ENCODE peak calls at places on chromosomes 3 and 15, in eight cellular contexts. C is neural crest cell, P is choroid plexus epithelial cell, D is GM13976, X is heart right ventricle, Z is AG04450, U is cardiac muscle cell, M is heart left ventricle. V is an unnamed sample.
A peak's percentile ranks its signal among the peaks of the same experiment; 100 is the strongest.

GRCh38 chr3:190671658-190672057 is 157.8 kb downstream of the IL1RAP start:
- DNase-seq in C (no peak), P (peak; percentile 45), D (no peak), X (no peak), Z (no peak), U (no peak), M (no peak), V (peak; percentile 22)

GRCh38 chr3:18806633-18807032 is 341.7 kb upstream of the KCNH8 start:
- DNase-seq in C (no peak), P (no peak), D (no peak), X (no peak), Z (no peak), U (no peak), M (no peak), V (no peak)

GRCh38 chr3:149016669-149017541 is 25.6 kb downstream of the GYG1 start:
- DNase-seq in C (no peak), P (peak; percentile 96), D (no peak), X (no peak), Z (peak; percentile 78), U (no peak), M (no peak), V (peak; percentile 97)

GRCh38 chr15:82854554-82854953 is 45.1 kb downstream of the WHAMM start:
- DNase-seq in C (no peak), P (no peak), D (no peak), X (no peak), Z (no peak), U (no peak), M (no peak), V (no peak)

GRCh38 chr3:156847746-156848339 is 21.7 kb downstream of the LEKR1 start:
- DNase-seq in C (no peak), P (no peak), D (no peak), X (no peak), Z (no peak), U (no peak), M (no peak), V (no peak)

GRCh38 chr3:197775317-197775716 is 15.7 kb upstream of the LRCH3 start:
- DNase-seq in C (no peak), P (no peak), D (no peak), X (no peak), Z (no peak), U (no peak), M (no peak), V (no peak)

GRCh38 chr3:32960404-32961160 is 9.1 kb downstream of the CCR4 start:
- DNase-seq in C (no peak), P (no peak), D (no peak), X (no peak), Z (no peak), U (no peak), M (no peak), V (no peak)

GRCh38 chr3:108060331-108060730 is 30.5 kb downstream of the CD47 start:
- DNase-seq in C (no peak), P (peak; percentile 33), D (no peak), X (no peak), Z (peak; percentile 62), U (no peak), M (no peak), V (no peak)

GRCh38 chr15:26867199-26868007 is 541 bp downstream of the GABRA5 start:
- DNase-seq in C (no peak), P (no peak), D (no peak), X (no peak), Z (no peak), U (peak; percentile 14), M (no peak), V (no peak)

GRCh38 chr3:102827386-102827785 is 392.6 kb downstream of the ZPLD1 start:
- DNase-seq in C (no peak), P (no peak), D (no peak), X (no peak), Z (no peak), U (no peak), M (no peak), V (no peak)

GRCh38 chr15:90787881-90788280 is 70.7 kb downstream of the BLM start:
- DNase-seq in C (no peak), P (no peak), D (no peak), X (no peak), Z (no peak), U (no peak), M (no peak), V (peak; percentile 45)

GRCh38 chr3:95775486-95776094 is 1038.8 kb upstream of the EPHA6 start:
- DNase-seq in C (no peak), P (no peak), D (no peak), X (no peak), Z (no peak), U (no peak), M (no peak), V (no peak)

GRCh38 chr3:153903430-153903829 is 217.8 kb upstream of the ARHGEF26 start:
- DNase-seq in C (no peak), P (no peak), D (no peak), X (no peak), Z (no peak), U (no peak), M (no peak), V (no peak)

GRCh38 chr3:57582470-57583168 is 14.5 kb downstream of the ARF4 start:
- DNase-seq in C (no peak), P (peak; percentile 30), D (no peak), X (no peak), Z (no peak), U (no peak), M (no peak), V (no peak)

GRCh38 chr3:156181509-156181908 is 61.1 kb downstream of the KCNAB1 start:
- DNase-seq in C (no peak), P (peak; percentile 30), D (no peak), X (no peak), Z (no peak), U (no peak), M (no peak), V (peak; percentile 28)

GRCh38 chr3:63951492-63951891 is 39.3 kb upstream of the SCAANT1 start:
- DNase-seq in C (no peak), P (no peak), D (no peak), X (no peak), Z (no peak), U (no peak), M (no peak), V (no peak)

GRCh38 chr3:149967067-149967685 is 3.5 kb downstream of the PFN2 start:
- DNase-seq in C (no peak), P (peak; percentile 70), D (no peak), X (no peak), Z (no peak), U (peak; percentile 37), M (no peak), V (peak; percentile 76)

GRCh38 chr3:156259896-156260788 is 139.8 kb downstream of the KCNAB1 start:
- DNase-seq in C (no peak), P (peak; percentile 55), D (no peak), X (no peak), Z (no peak), U (no peak), M (no peak), V (no peak)

GRCh38 chr15:52656412-52656811 is 22.8 kb downstream of the ATOSA start:
- DNase-seq in C (no peak), P (peak; percentile 33), D (no peak), X (no peak), Z (no peak), U (no peak), M (no peak), V (peak; percentile 31)

GRCh38 chr3:7382293-7383033 is 521.5 kb downstream of the GRM7 start:
- DNase-seq in C (no peak), P (peak; percentile 62), D (no peak), X (no peak), Z (no peak), U (no peak), M (no peak), V (peak; percentile 43)

GRCh38 chr15:51403072-51403878 is 61.8 kb downstream of the GLDN start:
- DNase-seq in C (no peak), P (peak; percentile 82), D (no peak), X (no peak), Z (peak; percentile 8), U (peak; percentile 54), M (no peak), V (peak; percentile 69)

DNA sequence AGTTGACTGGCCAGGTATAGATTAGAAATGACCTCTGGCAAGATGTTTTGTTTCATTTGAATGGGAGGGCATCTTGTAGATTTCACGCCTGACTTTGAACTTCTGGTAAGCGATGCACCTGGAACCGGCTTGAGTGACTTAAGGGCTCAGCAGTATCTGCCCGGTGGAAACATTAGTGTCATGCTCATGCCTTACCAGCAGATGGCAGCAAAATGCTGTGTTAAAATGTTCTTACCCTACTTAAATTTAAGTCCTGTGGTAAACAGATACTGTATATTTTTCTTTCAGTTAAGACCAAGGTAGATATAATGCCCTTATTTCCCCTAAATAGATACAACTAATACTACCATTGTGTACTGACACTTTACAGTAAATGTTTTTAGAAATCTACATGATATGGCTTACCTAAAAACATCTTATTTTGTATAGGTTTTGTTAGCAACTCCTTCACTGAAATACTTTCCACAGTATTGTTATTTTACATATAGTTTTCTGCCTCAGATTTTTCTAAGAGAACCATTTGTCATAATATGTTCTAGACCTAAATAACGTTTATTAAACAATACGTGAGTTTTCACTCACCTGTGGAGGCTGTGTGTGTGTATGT is 25.5 kb downstream of the ASB7 start:
- DNase-seq in C (peak; percentile 69), P (peak; percentile 91), D (peak; percentile 64), X (no peak), Z (peak; percentile 56), U (peak; percentile 66), M (peak; percentile 33), V (peak; percentile 91)
- TF ChIP-seq CTCF in C (peak; percentile 91), P (peak; percentile 83), D (peak; percentile 82), X (peak; percentile 86), Z (peak; percentile 78), U (peak; percentile 71), M (peak; percentile 88), V (peak; percentile 69)

DNA sequence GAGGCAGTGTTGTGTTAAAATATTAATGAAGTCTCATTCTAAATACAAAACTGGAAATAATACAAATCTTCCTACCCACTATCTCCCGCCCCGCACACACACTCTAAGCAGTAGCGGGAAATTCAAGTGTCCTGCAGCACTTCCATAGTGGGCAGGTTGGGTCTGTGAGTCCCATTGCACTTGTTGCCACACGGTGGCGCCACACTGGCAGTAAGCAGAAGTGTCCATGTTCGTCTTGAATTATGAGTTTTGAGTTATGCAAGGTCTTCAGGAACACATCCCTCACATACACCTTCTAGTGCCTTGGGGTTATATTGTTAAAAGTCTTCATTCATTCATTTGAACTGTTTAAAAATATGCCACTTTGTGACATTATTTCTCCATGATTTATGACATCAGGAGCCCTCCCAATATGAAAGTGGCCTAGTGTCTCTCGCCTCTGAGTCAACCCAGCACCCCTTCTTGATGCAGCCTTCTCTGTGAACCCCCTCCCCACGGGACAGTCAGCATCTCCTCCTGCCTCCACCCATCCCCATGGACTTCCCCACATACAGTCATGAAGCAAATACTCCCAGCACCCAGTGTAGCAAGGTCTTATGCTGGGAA is 17.6 kb upstream of the CCDC174 start:
- DNase-seq in C (peak; percentile 34), P (peak; percentile 88), D (peak; percentile 71), X (peak; percentile 50), Z (peak; percentile 7), U (peak; percentile 73), M (peak; percentile 62), V (peak; percentile 77)
- TF ChIP-seq CTCF in C (peak; percentile 82), P (peak; percentile 94), D (peak; percentile 51), X (peak; percentile 89), Z (peak; percentile 56), U (peak; percentile 79), M (peak; percentile 85), V (peak; percentile 84)

GRCh38 chr3:139655880-139656279 is 21.9 kb downstream of the NMNAT3 start:
- DNase-seq in C (no peak), P (peak; percentile 32), D (no peak), X (no peak), Z (no peak), U (no peak), M (peak; percentile 37), V (peak; percentile 19)
- TF ChIP-seq CTCF in C (no peak), P (no peak), D (no peak), X (no peak), Z (no peak), U (no peak), M (no peak), V (no peak)

GRCh38 chr15:68316061-68316804 is 38.7 kb downstream of the FEM1B start:
- DNase-seq in C (peak; percentile 34), P (peak; percentile 63), D (no peak), X (no peak), Z (no peak), U (peak; percentile 44), M (no peak), V (no peak)
- TF ChIP-seq CTCF in C (peak; percentile 50), P (peak; percentile 84), D (peak; percentile 20), X (peak; percentile 16), Z (peak; percentile 39), U (peak; percentile 50), M (peak; percentile 28), V (peak; percentile 47)